ENCODE peak calls at places on chromosomes 16 and 17, in eight cellular contexts. One of them, this sample, is unnamed. For H3K4me1, the result is how much of the 10 kb centered on the place peaks cover.

GRCh38 chr17:50763716-50764450 is 3.4 kb downstream of the ANKRD40CL start:
- DNase-seq in heart left ventricle: no peak
- DNase-seq in A549: no peak
- DNase-seq in upper lobe of left lung: no peak
- DNase-seq in IMR-90: no peak
- DNase-seq in transverse colon: peak
- DNase-seq in prostate gland: peak
- DNase-seq in body of pancreas: no peak
- DNase-seq in this sample: peak

GRCh38 chr17:48149174-48150106 is 41.9 kb downstream of the SNX11 start:
- DNase-seq in heart left ventricle: no peak
- DNase-seq in A549: peak
- DNase-seq in upper lobe of left lung: no peak
- DNase-seq in IMR-90: no peak
- DNase-seq in transverse colon: no peak
- DNase-seq in prostate gland: no peak
- DNase-seq in body of pancreas: no peak
- DNase-seq in this sample: no peak

GRCh38 chr17:17208013-17208412 is 1.9 kb upstream of the PLD6 start:
- DNase-seq in heart left ventricle: peak
- DNase-seq in A549: no peak
- DNase-seq in upper lobe of left lung: no peak
- DNase-seq in IMR-90: no peak
- DNase-seq in transverse colon: no peak
- DNase-seq in prostate gland: no peak
- DNase-seq in body of pancreas: no peak
- DNase-seq in this sample: no peak

GRCh38 chr17:49972486-49973270 is 3.7 kb downstream of the DLX4 start:
- DNase-seq in heart left ventricle: no peak
- DNase-seq in A549: no peak
- DNase-seq in upper lobe of left lung: no peak
- DNase-seq in IMR-90: no peak
- DNase-seq in transverse colon: no peak
- DNase-seq in prostate gland: no peak
- DNase-seq in body of pancreas: no peak
- DNase-seq in this sample: no peak

GRCh38 chr17:9256361-9256943 is 235.1 kb downstream of the NTN1 start:
- DNase-seq in heart left ventricle: no peak
- DNase-seq in A549: no peak
- DNase-seq in upper lobe of left lung: no peak
- DNase-seq in IMR-90: no peak
- DNase-seq in transverse colon: no peak
- DNase-seq in prostate gland: no peak
- DNase-seq in body of pancreas: no peak
- DNase-seq in this sample: no peak

GRCh38 chr17:8212312-8213180 is 2.2 kb upstream of the AURKB start:
- DNase-seq in heart left ventricle: no peak
- DNase-seq in A549: no peak
- DNase-seq in upper lobe of left lung: no peak
- DNase-seq in IMR-90: no peak
- DNase-seq in transverse colon: no peak
- DNase-seq in prostate gland: no peak
- DNase-seq in body of pancreas: no peak
- DNase-seq in this sample: no peak

GRCh38 chr16:79049040-79049439 is 551.5 kb downstream of the MAF start:
- DNase-seq in heart left ventricle: no peak
- DNase-seq in A549: no peak
- DNase-seq in upper lobe of left lung: no peak
- DNase-seq in IMR-90: no peak
- DNase-seq in transverse colon: no peak
- DNase-seq in prostate gland: no peak
- DNase-seq in body of pancreas: no peak
- DNase-seq in this sample: no peak

GRCh38 chr17:61144876-61145564 is 254.6 kb upstream of the TBX2 start:
- DNase-seq in heart left ventricle: no peak
- DNase-seq in A549: no peak
- DNase-seq in upper lobe of left lung: no peak
- DNase-seq in IMR-90: no peak
- DNase-seq in transverse colon: no peak
- DNase-seq in prostate gland: no peak
- DNase-seq in body of pancreas: no peak
- DNase-seq in this sample: no peak

GRCh38 chr16:2715519-2715918 is 4.5 kb downstream of the PRSS27 start:
- DNase-seq in heart left ventricle: peak
- DNase-seq in A549: no peak
- DNase-seq in upper lobe of left lung: peak
- DNase-seq in IMR-90: peak
- DNase-seq in transverse colon: peak
- DNase-seq in prostate gland: peak
- DNase-seq in body of pancreas: peak
- DNase-seq in this sample: peak

GRCh38 chr17:10061131-10061581 is 137.2 kb downstream of the GAS7 start:
- DNase-seq in heart left ventricle: peak
- DNase-seq in A549: no peak
- DNase-seq in upper lobe of left lung: peak
- DNase-seq in IMR-90: no peak
- DNase-seq in transverse colon: no peak
- DNase-seq in prostate gland: no peak
- DNase-seq in body of pancreas: peak
- DNase-seq in this sample: no peak

DNA sequence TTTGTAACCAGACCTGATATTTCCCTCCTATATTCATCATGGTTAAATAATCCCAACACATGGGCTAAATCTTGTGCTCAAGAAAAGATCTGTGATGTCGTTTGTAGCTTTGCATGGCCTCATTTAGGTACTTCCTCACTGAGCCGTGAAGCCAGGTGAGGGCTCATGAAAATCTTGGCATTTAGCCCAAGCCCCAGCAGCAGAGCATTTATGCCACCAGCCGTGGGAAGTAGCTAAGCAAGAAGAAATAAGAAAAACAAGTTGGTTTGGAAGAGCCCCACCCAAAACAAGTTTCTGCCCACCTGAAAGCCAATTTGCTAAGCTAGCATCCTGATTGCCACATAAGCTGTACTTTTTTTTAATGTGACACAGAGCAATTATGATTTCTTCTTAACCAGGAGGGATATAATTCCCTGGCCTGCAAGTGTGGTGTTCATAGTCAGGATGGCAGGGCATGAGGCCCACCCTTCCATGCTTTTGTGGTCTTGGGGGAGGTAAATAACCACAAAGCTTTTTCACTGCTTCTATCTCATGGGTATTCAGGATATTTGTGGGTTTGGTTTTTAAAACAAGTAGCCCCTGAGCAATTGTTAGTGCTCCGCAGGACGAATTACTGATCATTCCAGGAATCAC is 10.5 kb downstream of the TMIGD1 start:
- DNase-seq in heart left ventricle: no peak
- DNase-seq in A549: no peak
- DNase-seq in upper lobe of left lung: peak
- DNase-seq in IMR-90: no peak
- DNase-seq in transverse colon: peak
- DNase-seq in prostate gland: no peak
- DNase-seq in body of pancreas: no peak
- DNase-seq in this sample: peak
- H3K4me1 ChIP-seq in heart left ventricle: under half
- H3K4me1 ChIP-seq in A549: under half
- H3K4me1 ChIP-seq in upper lobe of left lung: under half
- H3K4me1 ChIP-seq in IMR-90: under half
- H3K4me1 ChIP-seq in transverse colon: under half
- H3K4me1 ChIP-seq in prostate gland: under half
- H3K4me1 ChIP-seq in body of pancreas: under half
- H3K4me1 ChIP-seq in this sample: under half

GRCh38 chr17:28726396-28726911 is 421 bp upstream of the TLCD1 start:
- DNase-seq in heart left ventricle: peak
- DNase-seq in A549: peak
- DNase-seq in upper lobe of left lung: no peak
- DNase-seq in IMR-90: peak
- DNase-seq in transverse colon: peak
- DNase-seq in prostate gland: peak
- DNase-seq in body of pancreas: peak
- DNase-seq in this sample: peak

GRCh38 chr17:28725166-28725659 is 820 bp downstream of the TLCD1 start:
- DNase-seq in heart left ventricle: no peak
- DNase-seq in A549: peak
- DNase-seq in upper lobe of left lung: no peak
- DNase-seq in IMR-90: peak
- DNase-seq in transverse colon: no peak
- DNase-seq in prostate gland: no peak
- DNase-seq in body of pancreas: no peak
- DNase-seq in this sample: no peak

GRCh38 chr17:28723159-28723835 is 2.7 kb downstream of the TLCD1 start:
- DNase-seq in heart left ventricle: no peak
- DNase-seq in A549: no peak
- DNase-seq in upper lobe of left lung: no peak
- DNase-seq in IMR-90: no peak
- DNase-seq in transverse colon: no peak
- DNase-seq in prostate gland: no peak
- DNase-seq in body of pancreas: no peak
- DNase-seq in this sample: no peak

GRCh38 chr17:28725660-28726395 is at the start of gene TLCD1:
- DNase-seq in heart left ventricle: peak
- DNase-seq in A549: peak
- DNase-seq in upper lobe of left lung: peak
- DNase-seq in IMR-90: peak
- DNase-seq in transverse colon: peak
- DNase-seq in prostate gland: peak
- DNase-seq in body of pancreas: peak
- DNase-seq in this sample: peak

GRCh38 chr17:28724500-28725165 is 1.4 kb downstream of the TLCD1 start:
- DNase-seq in heart left ventricle: no peak
- DNase-seq in A549: peak
- DNase-seq in upper lobe of left lung: no peak
- DNase-seq in IMR-90: no peak
- DNase-seq in transverse colon: no peak
- DNase-seq in prostate gland: no peak
- DNase-seq in body of pancreas: no peak
- DNase-seq in this sample: no peak
- TF ChIP-seq POLR2A in heart left ventricle: no peak
- TF ChIP-seq POLR2A in A549: no peak
- TF ChIP-seq POLR2A in upper lobe of left lung: no peak
- TF ChIP-seq POLR2A in IMR-90: no peak
- TF ChIP-seq POLR2A in transverse colon: no peak
- TF ChIP-seq POLR2A in prostate gland: no peak
- TF ChIP-seq POLR2A in body of pancreas: no peak
- TF ChIP-seq POLR2A in this sample: no peak

GRCh38 chr17:19470529-19471261 is 59.7 kb downstream of the RNF112 start:
- DNase-seq in heart left ventricle: no peak
- DNase-seq in A549: no peak
- DNase-seq in upper lobe of left lung: no peak
- DNase-seq in IMR-90: peak
- DNase-seq in transverse colon: peak
- DNase-seq in prostate gland: peak
- DNase-seq in body of pancreas: peak
- DNase-seq in this sample: peak
- H3K4me3 ChIP-seq in heart left ventricle: peak
- H3K4me3 ChIP-seq in A549: no peak
- H3K4me3 ChIP-seq in upper lobe of left lung: no peak
- H3K4me3 ChIP-seq in IMR-90: peak
- H3K4me3 ChIP-seq in transverse colon: peak
- H3K4me3 ChIP-seq in prostate gland: no peak
- H3K4me3 ChIP-seq in body of pancreas: no peak
- H3K4me3 ChIP-seq in this sample: peak

GRCh38 chr16:83113811-83114210 is 487.0 kb downstream of the CDH13 start:
- DNase-seq in heart left ventricle: no peak
- DNase-seq in A549: no peak
- DNase-seq in upper lobe of left lung: no peak
- DNase-seq in IMR-90: peak
- DNase-seq in transverse colon: no peak
- DNase-seq in prostate gland: no peak
- DNase-seq in body of pancreas: no peak
- DNase-seq in this sample: no peak
- H3K4me1 ChIP-seq in heart left ventricle: under half
- H3K4me1 ChIP-seq in A549: under half
- H3K4me1 ChIP-seq in upper lobe of left lung: under half
- H3K4me1 ChIP-seq in IMR-90: under half
- H3K4me1 ChIP-seq in transverse colon: under half
- H3K4me1 ChIP-seq in prostate gland: under half
- H3K4me1 ChIP-seq in body of pancreas: under half
- H3K4me1 ChIP-seq in this sample: under half

DNA sequence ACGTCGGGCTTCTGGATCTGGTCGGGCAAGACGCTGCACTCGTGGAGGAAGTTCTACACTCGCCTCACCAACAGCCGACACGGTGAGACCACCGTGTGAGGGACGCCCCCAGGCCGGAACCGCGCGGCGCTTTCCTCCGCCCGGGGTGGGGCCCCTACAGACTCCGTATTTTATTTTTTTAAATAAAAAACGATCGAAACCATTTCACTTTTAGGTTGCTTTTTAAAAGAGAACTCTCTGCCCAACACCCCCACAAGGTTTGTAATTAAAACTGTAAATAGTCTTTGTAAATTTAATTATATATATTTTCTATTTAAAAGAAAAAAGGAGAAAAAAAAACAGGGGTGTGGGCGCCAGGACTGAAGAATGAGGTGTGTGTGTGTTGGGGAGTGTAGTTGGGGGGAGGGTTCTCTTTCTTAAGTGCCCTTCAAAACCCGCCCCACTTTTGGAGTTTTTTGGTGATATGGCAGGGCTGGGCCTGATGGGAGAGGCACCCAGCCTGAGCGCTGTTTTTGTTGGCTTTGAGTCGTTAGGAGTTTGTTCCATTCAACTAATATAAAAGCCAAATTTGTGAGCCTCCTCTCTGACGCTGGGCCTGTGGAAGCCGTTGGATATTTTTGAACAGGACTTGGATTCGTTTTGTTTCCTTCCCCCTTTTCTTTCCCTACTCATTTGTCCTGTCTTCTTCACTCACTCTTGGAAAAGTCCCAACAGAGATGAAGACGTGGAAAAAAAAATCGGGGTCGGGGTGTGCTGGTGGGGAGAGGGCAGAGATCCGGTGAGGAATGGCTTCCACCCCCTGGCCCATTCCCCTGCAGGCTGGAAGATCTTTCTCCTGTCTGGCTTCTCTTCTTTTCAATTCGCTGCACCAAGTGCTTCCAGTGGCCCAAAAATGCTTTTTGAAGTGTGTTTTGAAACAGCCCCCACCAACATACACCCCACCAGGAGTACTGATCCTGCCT is 2.3 kb downstream of the FZD2 start:
- DNase-seq in heart left ventricle: no peak
- DNase-seq in A549: no peak
- DNase-seq in upper lobe of left lung: no peak
- DNase-seq in IMR-90: no peak
- DNase-seq in transverse colon: no peak
- DNase-seq in prostate gland: no peak
- DNase-seq in body of pancreas: no peak
- DNase-seq in this sample: no peak
- TF ChIP-seq POLR2A in heart left ventricle: no peak
- TF ChIP-seq POLR2A in A549: no peak
- TF ChIP-seq POLR2A in upper lobe of left lung: no peak
- TF ChIP-seq POLR2A in IMR-90: no peak
- TF ChIP-seq POLR2A in transverse colon: no peak
- TF ChIP-seq POLR2A in prostate gland: no peak
- TF ChIP-seq POLR2A in body of pancreas: no peak
- TF ChIP-seq POLR2A in this sample: no peak